ENCODE peak calls at places on chromosome 4, in six cellular contexts. N, X, E, R, D and M are unnamed samples.

GRCh38 chr4:126916626-126917140 is 716.1 kb upstream of the INTU start:
- DNase-seq in N (no peak), X (no peak), E (no peak), R (peak; percentile 83), D (no peak), M (no peak)

GRCh38 chr4:2059726-2060577 is 825 bp downstream of the NAT8L start:
- DNase-seq in N (no peak), X (no peak), E (no peak), R (peak; percentile 40), D (no peak), M (peak; percentile 81)

GRCh38 chr4:182488886-182489285 is 245.7 kb downstream of the TENM3 start:
- DNase-seq in N (no peak), X (no peak), E (no peak), R (no peak), D (no peak), M (no peak)

GRCh38 chr4:100762738-100763137 is 244.9 kb upstream of the EMCN start:
- DNase-seq in N (no peak), X (no peak), E (no peak), R (no peak), D (no peak), M (no peak)

GRCh38 chr4:147157860-147158701 is 212.4 kb upstream of the TTC29 start:
- DNase-seq in N (peak; percentile 3), X (no peak), E (peak; percentile 39), R (no peak), D (peak; percentile 36), M (no peak)

GRCh38 chr4:41012308-41012707 is 202.0 kb downstream of the APBB2 start:
- DNase-seq in N (no peak), X (no peak), E (no peak), R (no peak), D (no peak), M (no peak)

GRCh38 chr4:6417516-6417915 is 54.9 kb downstream of the PPP2R2C start:
- DNase-seq in N (no peak), X (no peak), E (no peak), R (no peak), D (no peak), M (no peak)

GRCh38 chr4:7337196-7338058 is 97.3 kb downstream of the PSAPL1 start:
- DNase-seq in N (no peak), X (no peak), E (no peak), R (no peak), D (no peak), M (no peak)

GRCh38 chr4:151911970-151912369 is 151.2 kb upstream of the GATB start:
- DNase-seq in N (no peak), X (no peak), E (no peak), R (no peak), D (no peak), M (no peak)

GRCh38 chr4:148239406-148239805 is 202.8 kb downstream of the NR3C2 start:
- DNase-seq in N (no peak), X (no peak), E (no peak), R (no peak), D (no peak), M (no peak)

GRCh38 chr4:117773067-117773946 is 261.0 kb upstream of the NDST3 start:
- DNase-seq in N (no peak), X (no peak), E (no peak), R (no peak), D (peak; percentile 3), M (no peak)

GRCh38 chr4:93829531-93830089 is 1.1 kb downstream of the ATOH1 start:
- DNase-seq in N (no peak), X (no peak), E (no peak), R (no peak), D (no peak), M (no peak)

GRCh38 chr4:56622176-56622575 is 58.9 kb downstream of the HOPX start:
- DNase-seq in N (no peak), X (no peak), E (no peak), R (no peak), D (no peak), M (no peak)

GRCh38 chr4:159780196-159780922 is 677.5 kb downstream of the RAPGEF2 start:
- DNase-seq in N (no peak), X (no peak), E (no peak), R (no peak), D (no peak), M (no peak)

GRCh38 chr4:106329027-106329618 is 12.8 kb downstream of the AIMP1 start:
- DNase-seq in N (peak; percentile 18), X (no peak), E (peak; percentile 57), R (peak; percentile 31), D (peak; percentile 69), M (peak; percentile 55)

GRCh38 chr4:53234669-53235068 is 131.2 kb downstream of the SCFD2 start:
- DNase-seq in N (no peak), X (no peak), E (no peak), R (no peak), D (no peak), M (no peak)

GRCh38 chr4:128601992-128602695 is 207.4 kb upstream of the JADE1 start:
- DNase-seq in N (no peak), X (no peak), E (no peak), R (peak; percentile 82), D (peak; percentile 43), M (no peak)

GRCh38 chr4:41287005-41287404 is 30.3 kb downstream of the UCHL1 start:
- DNase-seq in N (no peak), X (no peak), E (no peak), R (no peak), D (peak; percentile 62), M (no peak)

GRCh38 chr4:189364032-189364449 is 576.6 kb upstream of the FRG1 start:
- DNase-seq in N (no peak), X (no peak), E (peak; percentile 56), R (no peak), D (no peak), M (no peak)

GRCh38 chr4:81595798-81596610 is 124.3 kb upstream of the RASGEF1B start:
- DNase-seq in N (no peak), X (no peak), E (no peak), R (no peak), D (no peak), M (no peak)

GRCh38 chr4:74283614-74284013 is 24.7 kb upstream of the EPGN start:
- DNase-seq in N (peak; percentile 0), X (no peak), E (no peak), R (peak; percentile 10), D (no peak), M (no peak)

GRCh38 chr4:2858451-2859217 is 15.0 kb downstream of the ADD1 start:
- DNase-seq in N (no peak), X (no peak), E (peak; percentile 56), R (peak; percentile 80), D (peak; percentile 53), M (no peak)

GRCh38 chr4:183783933-183784622 is 121.0 kb upstream of the STOX2 start:
- DNase-seq in N (no peak), X (no peak), E (no peak), R (no peak), D (no peak), M (no peak)

GRCh38 chr4:81814909-81815539 is 343.3 kb upstream of the RASGEF1B start:
- DNase-seq in N (no peak), X (no peak), E (no peak), R (no peak), D (no peak), M (peak; percentile 39)

GRCh38 chr4:17810260-17811077 is at the start of the genes DCAF16 and NCAPG:
- DNase-seq in N (peak; percentile 81), X (peak; percentile 98), E (peak; percentile 98), R (peak; percentile 100), D (peak; percentile 100), M (peak; percentile 100)

GRCh38 chr4:13918110-13918509 is 290.6 kb upstream of the BOD1L1 start:
- DNase-seq in N (peak; percentile 5), X (no peak), E (peak; percentile 9), R (no peak), D (no peak), M (no peak)

GRCh38 chr4:37603070-37603468 is 83.1 kb downstream of the RELL1 start:
- DNase-seq in N (peak; percentile 60), X (peak; percentile 26), E (peak; percentile 55), R (peak; percentile 76), D (peak; percentile 77), M (peak; percentile 85)

GRCh38 chr4:29717658-29718057 is 1002.5 kb upstream of the PCDH7 start:
- DNase-seq in N (no peak), X (no peak), E (no peak), R (no peak), D (no peak), M (no peak)

GRCh38 chr4:73726000-73726399 is 14.4 kb upstream of the CXCL8 start:
- DNase-seq in N (peak; percentile 52), X (no peak), E (no peak), R (no peak), D (peak; percentile 88), M (no peak)

DNA sequence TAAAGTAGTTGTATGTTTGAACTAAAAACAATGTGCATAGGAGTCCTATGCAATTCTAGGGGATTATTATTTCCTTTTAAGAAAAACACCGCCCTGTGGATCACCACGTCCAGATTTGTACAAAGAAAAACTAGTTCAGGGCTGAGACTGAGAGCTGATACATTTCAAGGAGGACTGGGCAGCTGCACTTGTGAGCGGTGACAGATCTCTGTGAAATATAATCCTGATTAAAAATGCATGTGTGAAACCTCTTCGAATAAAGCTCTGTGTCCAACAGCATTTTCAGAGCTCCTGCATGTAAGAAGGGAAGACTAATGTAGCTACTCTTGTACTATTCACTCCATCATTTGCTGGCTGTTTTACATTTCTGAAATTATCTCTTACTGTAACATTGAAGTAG is 365.9 kb upstream of the PITX2 start:
- DNase-seq in N (no peak), X (no peak), E (no peak), R (no peak), D (no peak), M (no peak)
- TF ChIP-seq MYC in N (no peak), X (no peak), E (no peak), R (no peak), D (no peak), M (no peak)

GRCh38 chr4:87497141-87497540 is 32.0 kb downstream of the SPARCL1 start:
- DNase-seq in N (no peak), X (no peak), E (no peak), R (peak; percentile 45), D (no peak), M (peak; percentile 36)
- TF ChIP-seq CTCF in N (peak; percentile 13), X (peak; percentile 25), E (peak; percentile 15), R (peak; percentile 64), D (peak; percentile 25), M (peak; percentile 47)

DNA sequence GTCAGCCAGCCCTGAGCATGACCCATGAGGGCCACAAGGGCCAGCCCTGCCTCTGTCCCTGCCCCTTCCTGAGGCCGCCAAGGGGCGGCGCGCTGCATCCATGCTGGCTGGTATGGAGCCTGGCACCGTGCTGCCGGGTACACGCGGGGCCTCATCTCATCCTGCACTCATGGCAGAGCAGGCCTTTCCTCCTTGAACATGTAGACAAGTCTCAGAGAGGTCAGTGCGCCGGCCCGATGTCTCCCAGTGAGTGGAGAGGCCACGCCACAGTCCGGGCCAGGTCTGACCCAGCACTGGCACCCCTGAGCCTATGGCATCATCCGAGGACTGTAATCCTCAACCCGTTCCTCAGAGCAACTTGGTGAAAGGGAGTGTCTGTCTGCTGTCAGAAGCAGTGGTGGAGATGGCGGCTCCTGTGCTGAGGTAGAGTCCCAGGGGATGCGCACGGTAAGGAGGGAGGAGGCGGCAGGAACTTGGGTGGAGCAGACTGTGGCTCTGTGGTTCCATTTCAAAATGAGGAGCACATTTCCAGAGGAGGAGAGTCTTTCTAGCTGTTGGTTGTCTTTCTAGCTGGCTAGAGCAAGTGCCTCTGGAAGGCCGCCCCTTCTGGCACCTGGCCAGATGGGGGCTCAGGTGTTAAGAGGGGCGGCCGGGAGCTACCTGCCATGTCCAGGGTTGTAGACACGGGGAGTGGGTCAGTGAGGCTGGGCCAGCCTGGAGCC is 32.8 kb downstream of the TRMT44 start:
- DNase-seq in N (no peak), X (no peak), E (no peak), R (no peak), D (no peak), M (peak; percentile 26)
- TF ChIP-seq MYC in N (no peak), X (no peak), E (no peak), R (no peak), D (no peak), M (no peak)

GRCh38 chr4:176910646-176911045 is 117.9 kb upstream of the VEGFC start:
- DNase-seq in N (no peak), X (no peak), E (no peak), R (no peak), D (no peak), M (no peak)
- TF ChIP-seq CTCF in N (no peak), X (no peak), E (no peak), R (no peak), D (no peak), M (no peak)